ENCODE peak calls at places on chromosomes 4 and X, in ten cellular contexts. Y is ovary, J is ascending aorta, I is sigmoid colon, K is psoas muscle, Q is GM20000, T is Calu3, O is left ventricle myocardium inferior, C is neural crest cell, D is NB4. B is an unnamed sample.

GRCh38 chrX:129724767-129725166 is 14.0 kb upstream of the XPNPEP2 start:
- DNase-seq in I (no peak), O (no peak), K (no peak), T (no peak), J (no peak), Y (no peak), Q (no peak), D (no peak), C (no peak), B (no peak)

GRCh38 chr4:138367942-138368341 is 125.8 kb upstream of the SLC7A11 start:
- DNase-seq in I (no peak), Y (no peak), Q (no peak), J (no peak), C (no peak), T (no peak), D (no peak), O (no peak), K (no peak), B (no peak)

GRCh38 chr4:86223472-86223871 is 136.4 kb downstream of the MAPK10 start:
- DNase-seq in D (peak), Y (no peak), J (no peak), C (no peak), K (no peak), O (no peak), Q (peak), I (no peak), T (peak), B (peak)

GRCh38 chrX:38311743-38312142 is 15.6 kb downstream of the RPGR start:
- DNase-seq in K (no peak), C (no peak), I (no peak), J (no peak), Y (no peak), Q (no peak), D (no peak), O (no peak), T (no peak), B (no peak)

GRCh38 chrX:106927700-106928099 is 7.5 kb downstream of the CLDN2 start:
- DNase-seq in T (peak), J (no peak), I (no peak), K (no peak), Q (no peak), C (no peak), Y (no peak), O (no peak), D (no peak), B (no peak)

GRCh38 chr4:1523907-1524636 is 117.8 kb upstream of the NKX1-1 start:
- DNase-seq in J (no peak), D (no peak), T (no peak), Q (no peak), Y (peak), O (peak), I (no peak), K (peak), C (no peak), B (no peak)

GRCh38 chr4:159413252-159413941 is 310.5 kb downstream of the RAPGEF2 start:
- DNase-seq in J (no peak), Y (no peak), O (no peak), C (no peak), T (no peak), Q (no peak), I (no peak), D (no peak), K (no peak), B (no peak)

GRCh38 chr4:4413373-4413725 is 26.4 kb downstream of the NSG1 start:
- DNase-seq in Q (no peak), K (no peak), I (peak), C (no peak), O (no peak), Y (peak), J (no peak), D (no peak), T (no peak), B (no peak)

GRCh38 chrX:32170481-32170880 is 1040.9 kb downstream of the DMD start:
- DNase-seq in I (no peak), T (no peak), Q (no peak), K (no peak), J (no peak), C (no peak), Y (no peak), O (no peak), D (peak), B (no peak)

GRCh38 chrX:133958997-133959688 is 26.3 kb downstream of the GPC3 start:
- DNase-seq in D (no peak), T (no peak), I (no peak), Q (no peak), J (no peak), C (no peak), O (no peak), Y (no peak), K (no peak), B (no peak)

GRCh38 chrX:47687249-47687648 is 28.3 kb upstream of the UXT start:
- DNase-seq in I (no peak), C (no peak), Q (no peak), T (no peak), J (no peak), O (no peak), K (no peak), Y (no peak), D (no peak), B (no peak)

GRCh38 chr4:92814677-92815076 is 510.9 kb downstream of the GRID2 start:
- DNase-seq in K (no peak), J (no peak), T (no peak), Q (no peak), Y (no peak), C (no peak), I (no peak), O (no peak), D (no peak), B (no peak)

GRCh38 chr4:92636038-92636825 is 332.5 kb downstream of the GRID2 start:
- DNase-seq in I (no peak), O (no peak), Q (no peak), D (no peak), J (no peak), C (no peak), T (no peak), K (no peak), Y (no peak), B (no peak)

GRCh38 chrX:85084770-85085393 is 81.2 kb downstream of the APOOL start:
- DNase-seq in O (no peak), T (peak), K (no peak), Q (peak), Y (no peak), D (peak), C (peak), I (no peak), J (no peak), B (peak)

GRCh38 chr4:66639361-66639760 is 905.9 kb downstream of the CENPC start:
- DNase-seq in Q (no peak), C (no peak), J (no peak), I (no peak), K (no peak), O (no peak), Y (no peak), D (no peak), T (no peak), B (no peak)

GRCh38 chrX:39969099-39969825 is 128.5 kb downstream of the BCOR start:
- DNase-seq in C (no peak), J (no peak), I (no peak), D (no peak), O (no peak), Y (no peak), T (no peak), K (no peak), Q (no peak), B (no peak)

GRCh38 chr4:1379351-1379781 is 26.9 kb downstream of the NKX1-1 start:
- DNase-seq in T (no peak), Y (no peak), I (peak), O (peak), J (no peak), K (peak), C (no peak), Q (no peak), D (no peak), B (no peak)

GRCh38 chrX:118183606-118184005 is 67.0 kb upstream of the KLHL13 start:
- DNase-seq in Y (no peak), K (no peak), Q (no peak), J (no peak), I (no peak), O (no peak), C (no peak), D (peak), T (no peak), B (no peak)
- TF ChIP-seq CTCF in Y (no peak), K (peak), Q (no peak), J (no peak), I (no peak), O (no peak), C (peak), D (peak), T (no peak), B (peak)

GRCh38 chrX:23008431-23009099 is 8.8 kb downstream of the DDX53 start:
- DNase-seq in Q (no peak), Y (no peak), O (no peak), C (no peak), I (no peak), T (peak), K (no peak), J (no peak), D (peak), B (no peak)
- TF ChIP-seq CTCF in Q (no peak), Y (no peak), O (peak), C (peak), I (no peak), T (peak), K (no peak), J (no peak), D (peak), B (peak)

GRCh38 chr4:117691572-117692351 is 342.5 kb upstream of the NDST3 start:
- DNase-seq in Y (no peak), D (no peak), J (no peak), C (no peak), O (no peak), I (no peak), K (no peak), T (no peak), Q (no peak), B (no peak)

DNA sequence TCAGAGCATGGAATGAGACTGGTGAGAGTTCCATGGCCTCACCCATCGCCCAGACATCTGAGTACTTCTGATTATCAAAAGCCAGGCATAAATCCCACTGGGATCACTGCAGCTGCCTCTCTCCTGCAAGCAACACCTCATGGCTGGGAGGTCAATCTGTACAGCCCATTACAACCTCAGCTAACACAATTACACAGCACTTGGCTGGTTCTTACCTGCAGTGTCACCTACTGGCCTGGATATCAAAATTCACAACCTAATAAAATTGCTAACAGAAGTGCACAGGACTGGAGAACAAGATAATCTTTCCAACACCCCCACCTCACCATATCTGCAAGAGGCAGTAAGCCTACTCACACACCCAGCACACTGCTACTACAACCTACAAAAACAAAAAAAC is 341.7 kb upstream of the NDST3 start:
- DNase-seq in Q (no peak), O (no peak), C (no peak), Y (no peak), J (no peak), T (no peak), K (no peak), I (no peak), D (no peak), B (no peak)
- TF ChIP-seq CTCF in Q (no peak), O (no peak), C (no peak), Y (no peak), J (no peak), T (no peak), K (no peak), I (no peak), D (no peak), B (no peak)

DNA sequence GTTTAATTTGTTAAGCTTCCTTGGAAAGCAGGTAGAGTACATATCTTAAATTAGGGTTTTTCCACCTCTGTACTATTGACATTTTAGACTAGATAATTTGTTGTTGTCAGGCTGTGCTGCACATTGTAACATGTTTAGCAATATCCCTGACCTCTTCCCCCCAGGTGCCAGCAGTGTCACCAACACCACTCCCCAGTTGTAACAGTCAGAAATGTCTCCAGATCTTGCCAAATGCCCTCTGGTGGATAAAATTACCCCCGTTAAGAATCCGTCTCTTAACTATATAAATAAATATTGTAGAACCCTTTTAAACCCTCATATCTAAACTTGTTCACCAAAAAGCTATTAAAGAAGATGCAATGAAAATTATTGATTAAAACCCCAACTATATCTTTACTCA is 161.5 kb downstream of the ARHGAP6 start:
- DNase-seq in T (peak), Q (no peak), C (no peak), O (no peak), J (no peak), D (no peak), K (no peak), I (no peak), Y (no peak), B (no peak)
- TF ChIP-seq CTCF in T (no peak), Q (no peak), C (no peak), O (no peak), J (no peak), D (no peak), K (no peak), I (no peak), Y (no peak), B (no peak)

GRCh38 chr4:98865059-98865458 is 63.9 kb downstream of the EIF4E start:
- DNase-seq in K (no peak), T (no peak), Y (no peak), O (no peak), D (no peak), J (no peak), I (no peak), Q (no peak), C (no peak), B (no peak)
- TF ChIP-seq CTCF in K (no peak), T (no peak), Y (no peak), O (no peak), D (no peak), J (no peak), I (no peak), Q (no peak), C (no peak), B (no peak)

GRCh38 chr4:13427599-13428325 is 56.4 kb downstream of the RAB28 start:
- DNase-seq in D (no peak), K (no peak), I (no peak), C (no peak), T (no peak), O (no peak), J (no peak), Q (no peak), Y (no peak), B (no peak)

GRCh38 chr4:13432453-13432852 is 51.7 kb downstream of the RAB28 start:
- DNase-seq in O (no peak), J (no peak), C (no peak), Q (no peak), I (no peak), K (no peak), T (no peak), Y (no peak), D (no peak), B (no peak)

GRCh38 chr4:13436962-13437361 is 47.2 kb downstream of the RAB28 start:
- DNase-seq in K (no peak), J (no peak), Y (no peak), C (no peak), O (no peak), I (no peak), T (no peak), Q (no peak), D (no peak), B (no peak)

DNA sequence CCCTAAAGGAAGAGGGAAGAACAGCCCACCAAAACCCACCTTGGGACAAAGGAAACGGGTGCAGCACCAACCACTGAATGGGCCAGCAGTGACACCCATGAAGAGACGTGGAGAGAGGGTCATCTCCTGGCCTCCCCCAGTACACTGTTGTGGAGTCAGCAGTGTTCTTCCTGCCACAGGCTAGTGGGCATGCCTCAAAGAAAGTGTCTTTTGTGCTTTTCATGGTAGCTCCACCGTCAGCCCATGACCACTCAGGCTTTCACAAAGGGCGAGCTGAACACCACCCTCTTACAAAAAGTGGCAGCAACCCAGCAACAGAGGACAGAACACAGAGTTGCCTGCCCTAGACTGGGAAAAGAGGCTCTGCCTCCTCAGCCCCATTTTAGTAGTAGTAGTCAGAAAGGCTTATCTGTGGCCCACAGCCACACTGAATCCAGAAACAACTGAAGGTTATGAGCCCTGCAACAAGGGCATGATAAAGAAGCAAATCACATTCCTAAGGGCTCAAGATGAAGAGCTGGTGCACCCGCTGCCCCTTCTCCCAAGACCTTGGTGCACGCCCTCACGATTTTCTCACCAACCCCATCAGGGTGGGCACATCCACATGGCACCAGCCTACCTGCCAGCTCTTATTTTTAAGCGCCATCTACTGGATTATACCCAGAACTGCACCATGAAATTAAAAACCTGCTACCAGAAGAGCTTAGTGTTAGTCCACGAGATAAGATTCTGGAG is 53.1 kb downstream of the RAB28 start:
- DNase-seq in K (no peak), O (no peak), J (no peak), Y (no peak), I (no peak), C (no peak), T (no peak), Q (no peak), D (peak), B (no peak)
- TF ChIP-seq CTCF in K (no peak), O (peak), J (no peak), Y (no peak), I (no peak), C (peak), T (peak), Q (no peak), D (peak), B (peak)

GRCh38 chr4:153541426-153542096 is 75.4 kb downstream of the TMEM131L start:
- DNase-seq in T (no peak), J (no peak), O (no peak), Y (no peak), Q (no peak), K (no peak), D (peak), I (no peak), C (no peak), B (no peak)
- TF ChIP-seq CTCF in T (no peak), J (no peak), O (no peak), Y (no peak), Q (no peak), K (no peak), D (no peak), I (no peak), C (no peak), B (no peak)

GRCh38 chr4:47463235-47463956 is at the start of gene COMMD8:
- DNase-seq in Q (peak), Y (peak), O (peak), J (peak), T (peak), C (peak), K (peak), D (peak), I (peak), B (peak)
- TF ChIP-seq CTCF in Q (no peak), Y (peak), O (peak), J (peak), T (no peak), C (peak), K (peak), D (no peak), I (no peak), B (peak)

GRCh38 chrX:53683556-53684414 is 2.7 kb downstream of the HUWE1 start:
- DNase-seq in K (peak), Y (peak), D (peak), J (peak), O (peak), T (peak), Q (peak), I (peak), C (peak), B (peak)
- TF ChIP-seq CTCF in K (no peak), Y (no peak), D (no peak), J (no peak), O (no peak), T (no peak), Q (no peak), I (no peak), C (no peak), B (no peak)